ENCODE peak calls at places on chromosomes 11 and 22, in five cellular contexts. I, O, R, X and G are unnamed samples.

GRCh38 chr11:61336171-61336935 is 3.3 kb downstream of the TKFC start:
- DNase-seq in R (peak; percentile 93), I (peak; percentile 64), O (peak; percentile 89), X (peak; percentile 85), G (peak; percentile 25)

GRCh38 chr22:32313532-32313931 is 44.1 kb upstream of the RFPL3 start:
- DNase-seq in O (no peak), X (no peak), I (no peak), R (no peak), G (no peak)

GRCh38 chr22:22942511-22943329 is 55.1 kb downstream of the IGLL5 start:
- DNase-seq in X (peak; percentile 81), R (peak; percentile 66), I (peak; percentile 52), O (peak; percentile 77), G (peak; percentile 7)

GRCh38 chr11:130703489-130704190 is 212.6 kb downstream of the SNX19 start:
- DNase-seq in O (no peak), I (no peak), R (no peak), X (no peak), G (no peak)

GRCh38 chr11:114059278-114059983 is at the start of gene ZBTB16:
- DNase-seq in O (peak; percentile 87), X (peak; percentile 46), I (no peak), R (no peak), G (no peak)

GRCh38 chr11:74520927-74521665 is 27.6 kb upstream of the LIPT2 start:
- DNase-seq in I (no peak), R (no peak), O (peak; percentile 62), X (no peak), G (no peak)

GRCh38 chr11:119709638-119710346 is 19.2 kb downstream of the NECTIN1 start:
- DNase-seq in X (no peak), O (no peak), I (no peak), R (no peak), G (peak; percentile 90)

GRCh38 chr11:19683141-19683805 is 29.4 kb upstream of the NAV2 start:
- DNase-seq in R (no peak), I (no peak), X (no peak), O (no peak), G (no peak)

GRCh38 chr11:32472226-32472625 is 36.9 kb upstream of the WT1 start:
- DNase-seq in R (no peak), I (no peak), O (no peak), X (no peak), G (no peak)

GRCh38 chr11:128579790-128580504 is 7.4 kb downstream of the ETS1 start:
- DNase-seq in O (no peak), R (peak; percentile 51), X (no peak), I (no peak), G (no peak)

GRCh38 chr22:39569066-39569465 is 1.5 kb upstream of the CACNA1I start:
- DNase-seq in O (no peak), X (no peak), R (no peak), I (no peak), G (no peak)

GRCh38 chr11:44632466-44633123 is 67.1 kb downstream of the CD82 start:
- DNase-seq in O (peak; percentile 74), X (peak; percentile 56), I (no peak), R (peak; percentile 45), G (no peak)

GRCh38 chr22:50041361-50042065 is 16.6 kb downstream of the TTLL8 start:
- DNase-seq in I (no peak), X (no peak), R (no peak), O (no peak), G (no peak)

GRCh38 chr22:23581252-23581634 is 1.2 kb upstream of the IGLL1 start:
- DNase-seq in I (no peak), O (no peak), R (no peak), X (no peak), G (no peak)

GRCh38 chr22:46090631-46091201 is 59.6 kb upstream of the PPARA start:
- DNase-seq in I (no peak), R (peak; percentile 28), X (no peak), O (peak; percentile 34), G (no peak)

GRCh38 chr22:42621505-42622002 is 6.9 kb upstream of the POLDIP3 start:
- DNase-seq in X (peak; percentile 88), I (no peak), O (peak; percentile 83), R (peak; percentile 69), G (no peak)

GRCh38 chr11:12167098-12167999 is 57.0 kb downstream of the MICAL2 start:
- DNase-seq in O (peak; percentile 97), X (no peak), R (peak; percentile 98), I (no peak), G (no peak)